ENCODE peak calls at places on chromosomes 3 and 15, in eight cellular contexts. X is stomach, Z is vagina, U is sigmoid colon, Q is uterus, L is gastrocnemius medialis, H is spleen, E is HCT116. I is an unnamed sample.

GRCh38 chr3:31288641-31289100 is 244.1 kb upstream of the STT3B start:
- DNase-seq in X (peak), Z (no peak), U (no peak), Q (peak), L (no peak), H (no peak), E (peak), I (peak)

GRCh38 chr3:182644013-182644412 is 149.3 kb upstream of the ATP11B start:
- DNase-seq in X (no peak), Z (no peak), U (no peak), Q (no peak), L (no peak), H (no peak), E (no peak), I (no peak)

GRCh38 chr3:10983219-10983916 is 9.2 kb upstream of the SLC6A1 start:
- DNase-seq in X (peak), Z (no peak), U (no peak), Q (no peak), L (peak), H (no peak), E (peak), I (no peak)

GRCh38 chr3:14467723-14468620 is 65.6 kb downstream of the SLC6A6 start:
- DNase-seq in X (peak), Z (no peak), U (no peak), Q (peak), L (no peak), H (no peak), E (no peak), I (no peak)

GRCh38 chr15:51736646-51737537 is 563 bp downstream of the LYSMD2 start:
- DNase-seq in X (peak), Z (peak), U (peak), Q (peak), L (peak), H (peak), E (no peak), I (peak)

GRCh38 chr3:53842436-53843194 is 3.6 kb downstream of the CHDH start:
- DNase-seq in X (peak), Z (no peak), U (no peak), Q (peak), L (no peak), H (no peak), E (peak), I (no peak)

GRCh38 chr3:58670506-58671125 is 4.0 kb upstream of the FAM3D start:
- DNase-seq in X (no peak), Z (peak), U (no peak), Q (no peak), L (no peak), H (no peak), E (no peak), I (no peak)

GRCh38 chr3:187211532-187212274 is 14.4 kb downstream of the RTP1 start:
- DNase-seq in X (no peak), Z (no peak), U (no peak), Q (no peak), L (no peak), H (no peak), E (no peak), I (no peak)

GRCh38 chr15:74725241-74725774 is at the start of gene CYP1A1:
- DNase-seq in X (peak), Z (no peak), U (no peak), Q (no peak), L (no peak), H (no peak), E (no peak), I (peak)

GRCh38 chr3:30227571-30228301 is 378.7 kb upstream of the TGFBR2 start:
- DNase-seq in X (no peak), Z (no peak), U (no peak), Q (no peak), L (no peak), H (no peak), E (peak), I (no peak)

GRCh38 chr15:81596159-81596865 is 222.3 kb upstream of the TMC3 start:
- DNase-seq in X (no peak), Z (no peak), U (no peak), Q (no peak), L (no peak), H (no peak), E (no peak), I (no peak)

GRCh38 chr15:51374131-51374530 is 32.7 kb downstream of the GLDN start:
- DNase-seq in X (no peak), Z (no peak), U (no peak), Q (no peak), L (no peak), H (no peak), E (no peak), I (no peak)

GRCh38 chr3:197480320-197480719 is 75.4 kb downstream of the BDH1 start:
- DNase-seq in X (no peak), Z (no peak), U (no peak), Q (no peak), L (no peak), H (no peak), E (no peak), I (no peak)

GRCh38 chr3:167735233-167736107 is at the start of gene SERPINI1:
- DNase-seq in X (peak), Z (peak), U (peak), Q (peak), L (peak), H (peak), E (peak), I (peak)

GRCh38 chr3:178947738-178948137 is 123.9 kb downstream of the ZMAT3 start:
- DNase-seq in X (no peak), Z (no peak), U (no peak), Q (no peak), L (no peak), H (no peak), E (no peak), I (no peak)

GRCh38 chr3:184338538-184338945 is 1.1 kb downstream of the FAM131A start:
- DNase-seq in X (peak), Z (no peak), U (peak), Q (peak), L (peak), H (no peak), E (no peak), I (peak)

GRCh38 chr3:179927191-179927590 is 109.5 kb downstream of the PEX5L start:
- DNase-seq in X (no peak), Z (no peak), U (no peak), Q (no peak), L (no peak), H (no peak), E (no peak), I (no peak)

GRCh38 chr3:23961064-23961463 is 16.0 kb downstream of the NR1D2 start:
- DNase-seq in X (no peak), Z (no peak), U (no peak), Q (no peak), L (no peak), H (no peak), E (no peak), I (no peak)

DNA sequence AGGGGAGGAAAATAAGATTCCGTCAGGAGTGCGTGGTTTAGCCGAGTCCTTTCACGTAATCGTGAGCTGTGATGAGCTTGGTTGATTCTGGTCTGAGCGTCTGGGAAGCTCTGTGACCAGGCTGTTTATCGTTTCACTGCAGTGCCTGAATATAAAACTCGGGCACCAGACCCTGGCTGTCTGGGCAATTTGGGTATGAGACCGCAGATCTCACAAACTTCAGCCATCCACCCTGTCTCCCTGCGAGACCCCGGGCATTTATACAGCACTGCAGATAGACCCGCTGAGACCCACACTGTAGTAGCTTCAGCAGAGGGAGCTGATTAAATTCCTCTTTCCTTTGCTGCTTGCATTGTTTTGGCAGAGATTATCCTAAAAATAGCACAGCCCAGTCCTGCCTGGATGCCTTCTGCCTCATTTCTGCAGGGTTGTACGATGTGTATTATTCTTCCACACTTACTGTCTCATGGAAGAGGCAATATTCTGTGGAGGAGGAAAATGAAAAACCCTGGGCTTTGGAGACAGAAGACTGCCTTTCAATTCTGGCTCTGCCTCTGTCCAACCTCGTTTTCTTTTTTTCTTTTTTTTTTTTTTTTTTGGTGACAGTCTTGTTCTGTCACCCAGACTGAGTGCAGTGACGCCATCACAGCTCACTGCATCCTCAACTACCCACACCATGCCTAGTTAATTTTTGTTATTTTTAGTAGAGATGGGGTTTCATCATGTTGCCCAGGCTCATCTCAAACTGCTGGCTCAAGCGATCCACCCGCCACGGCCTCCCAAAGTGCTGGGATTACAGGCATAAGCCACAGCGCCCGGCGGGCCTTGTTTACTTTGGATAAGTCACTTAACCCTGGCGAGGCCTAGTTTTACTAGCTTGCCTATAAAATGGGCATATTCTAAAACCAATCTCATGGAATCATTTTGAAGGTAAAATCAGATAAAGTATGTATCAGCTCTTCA is 66.6 kb upstream of the SLC25A26 start:
- DNase-seq in X (no peak), Z (no peak), U (no peak), Q (no peak), L (no peak), H (no peak), E (no peak), I (no peak)
- H3K4me3 ChIP-seq in X (peak), Z (peak), U (peak), Q (peak), L (peak), H (no peak), E (no peak), I (peak)

GRCh38 chr15:90530250-90531051 is 728 bp downstream of the CRTC3 start:
- DNase-seq in X (peak), Z (no peak), U (peak), Q (peak), L (peak), H (peak), E (no peak), I (peak)
- TF ChIP-seq POLR2A in X (no peak), Z (no peak), U (no peak), Q (no peak), L (no peak), H (no peak), E (no peak), I (no peak)

GRCh38 chr3:149224736-149225594 is 3.3 kb upstream of the CP start:
- DNase-seq in X (no peak), Z (no peak), U (no peak), Q (no peak), L (no peak), H (no peak), E (no peak), I (no peak)
- H3K27ac ChIP-seq in X (peak), Z (peak), U (peak), Q (peak), L (peak), H (peak), E (no peak), I (peak)

GRCh38 chr3:42130007-42130328 is 38.8 kb downstream of the TRAK1 start:
- DNase-seq in X (no peak), Z (no peak), U (no peak), Q (no peak), L (no peak), H (no peak), E (no peak), I (no peak)
- H3K4me3 ChIP-seq in X (no peak), Z (no peak), U (no peak), Q (no peak), L (no peak), H (no peak), E (no peak), I (no peak)

GRCh38 chr15:79918278-79918677 is 21.5 kb upstream of the MTHFS start:
- DNase-seq in X (no peak), Z (no peak), U (no peak), Q (no peak), L (no peak), H (peak), E (no peak), I (no peak)
- TF ChIP-seq POLR2A in X (no peak), Z (no peak), U (no peak), Q (no peak), L (no peak), H (no peak), E (no peak), I (no peak)

DNA sequence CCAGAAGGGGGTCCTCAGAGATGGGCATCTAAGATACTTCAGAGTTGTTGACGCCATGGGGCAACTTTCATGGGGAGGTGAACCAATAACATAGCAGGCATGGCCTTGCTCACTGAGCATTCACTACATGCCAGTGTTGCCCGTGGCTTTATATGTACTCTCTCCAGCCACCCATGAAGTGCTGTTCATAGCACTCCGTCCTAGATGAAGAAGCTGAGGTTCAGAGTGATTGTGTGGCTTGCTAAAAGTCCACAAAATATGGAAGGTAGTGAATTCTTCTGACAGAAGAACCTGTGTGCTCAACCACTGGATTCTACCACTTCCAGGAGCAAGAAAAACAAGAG is 9.8 kb upstream of the SEMA4B start:
- DNase-seq in X (no peak), Z (no peak), U (no peak), Q (no peak), L (no peak), H (no peak), E (no peak), I (no peak)
- H3K27ac ChIP-seq in X (peak), Z (peak), U (peak), Q (peak), L (no peak), H (peak), E (peak), I (peak)